ENCODE peak calls at places on chromosomes 1 and 21, in seven cellular contexts. One of them, this sample, is unnamed.

GRCh38 chr1:174218983-174219382 is 59.7 kb downstream of the RABGAP1L start:
- DNase-seq in PC-3: no peak
- DNase-seq in GM23338: no peak
- DNase-seq in HCT116: no peak
- DNase-seq in hepatocyte: no peak
- DNase-seq in MM.1S: no peak
- DNase-seq in neural progenitor cell: no peak
- DNase-seq in this sample: no peak

GRCh38 chr1:26418865-26419349 is 8.3 kb downstream of the LIN28A start:
- DNase-seq in PC-3: no peak
- DNase-seq in GM23338: peak
- DNase-seq in HCT116: no peak
- DNase-seq in hepatocyte: peak
- DNase-seq in MM.1S: no peak
- DNase-seq in neural progenitor cell: peak
- DNase-seq in this sample: no peak

GRCh38 chr1:34470406-34470805 is 284.4 kb upstream of the GJB5 start:
- DNase-seq in PC-3: no peak
- DNase-seq in GM23338: no peak
- DNase-seq in HCT116: no peak
- DNase-seq in hepatocyte: no peak
- DNase-seq in MM.1S: no peak
- DNase-seq in neural progenitor cell: no peak
- DNase-seq in this sample: no peak

GRCh38 chr1:236465959-236466303 is 57.9 kb upstream of the LGALS8 start:
- DNase-seq in PC-3: no peak
- DNase-seq in GM23338: no peak
- DNase-seq in HCT116: no peak
- DNase-seq in hepatocyte: no peak
- DNase-seq in MM.1S: peak
- DNase-seq in neural progenitor cell: no peak
- DNase-seq in this sample: no peak

GRCh38 chr21:41894922-41895557 is 15.9 kb upstream of the PRDM15 start:
- DNase-seq in PC-3: peak
- DNase-seq in GM23338: no peak
- DNase-seq in HCT116: no peak
- DNase-seq in hepatocyte: peak
- DNase-seq in MM.1S: no peak
- DNase-seq in neural progenitor cell: no peak
- DNase-seq in this sample: no peak

GRCh38 chr1:207997486-207998268 is 86.8 kb upstream of the CD34 start:
- DNase-seq in PC-3: peak
- DNase-seq in GM23338: peak
- DNase-seq in HCT116: peak
- DNase-seq in hepatocyte: peak
- DNase-seq in MM.1S: peak
- DNase-seq in neural progenitor cell: peak
- DNase-seq in this sample: peak

GRCh38 chr1:198890531-198890930 is 251.7 kb downstream of the PTPRC start:
- DNase-seq in PC-3: peak
- DNase-seq in GM23338: no peak
- DNase-seq in HCT116: no peak
- DNase-seq in hepatocyte: no peak
- DNase-seq in MM.1S: no peak
- DNase-seq in neural progenitor cell: no peak
- DNase-seq in this sample: no peak

GRCh38 chr1:222596696-222597095 is 7.0 kb upstream of the TAF1A start:
- DNase-seq in PC-3: no peak
- DNase-seq in GM23338: no peak
- DNase-seq in HCT116: no peak
- DNase-seq in hepatocyte: no peak
- DNase-seq in MM.1S: no peak
- DNase-seq in neural progenitor cell: no peak
- DNase-seq in this sample: no peak

GRCh38 chr21:31236528-31236927 is 107.5 kb downstream of the TIAM1 start:
- DNase-seq in PC-3: peak
- DNase-seq in GM23338: no peak
- DNase-seq in HCT116: no peak
- DNase-seq in hepatocyte: no peak
- DNase-seq in MM.1S: no peak
- DNase-seq in neural progenitor cell: no peak
- DNase-seq in this sample: peak

GRCh38 chr1:43539726-43540434 is 9.2 kb downstream of the PTPRF start:
- DNase-seq in PC-3: no peak
- DNase-seq in GM23338: no peak
- DNase-seq in HCT116: no peak
- DNase-seq in hepatocyte: no peak
- DNase-seq in MM.1S: no peak
- DNase-seq in neural progenitor cell: no peak
- DNase-seq in this sample: no peak

GRCh38 chr1:177944673-177945014 is 25.2 kb downstream of the SEC16B start:
- DNase-seq in PC-3: no peak
- DNase-seq in GM23338: no peak
- DNase-seq in HCT116: no peak
- DNase-seq in hepatocyte: no peak
- DNase-seq in MM.1S: no peak
- DNase-seq in neural progenitor cell: no peak
- DNase-seq in this sample: no peak

GRCh38 chr1:45304311-45305081 is 22.2 kb upstream of the HPDL start:
- DNase-seq in PC-3: peak
- DNase-seq in GM23338: no peak
- DNase-seq in HCT116: no peak
- DNase-seq in hepatocyte: peak
- DNase-seq in MM.1S: no peak
- DNase-seq in neural progenitor cell: peak
- DNase-seq in this sample: peak

GRCh38 chr1:246066553-246066952 is 440.5 kb downstream of the SMYD3 start:
- DNase-seq in PC-3: no peak
- DNase-seq in GM23338: peak
- DNase-seq in HCT116: no peak
- DNase-seq in hepatocyte: no peak
- DNase-seq in MM.1S: no peak
- DNase-seq in neural progenitor cell: peak
- DNase-seq in this sample: no peak

GRCh38 chr1:67647036-67647798 is 37.8 kb upstream of the GADD45A start:
- DNase-seq in PC-3: peak
- DNase-seq in GM23338: no peak
- DNase-seq in HCT116: no peak
- DNase-seq in hepatocyte: peak
- DNase-seq in MM.1S: no peak
- DNase-seq in neural progenitor cell: no peak
- DNase-seq in this sample: peak

GRCh38 chr1:12603224-12603623 is 14.8 kb downstream of the DHRS3 start:
- DNase-seq in PC-3: no peak
- DNase-seq in GM23338: no peak
- DNase-seq in HCT116: no peak
- DNase-seq in hepatocyte: no peak
- DNase-seq in MM.1S: no peak
- DNase-seq in neural progenitor cell: no peak
- DNase-seq in this sample: no peak

GRCh38 chr1:61300899-61301298 is 218.5 kb downstream of the NFIA start:
- DNase-seq in PC-3: no peak
- DNase-seq in GM23338: peak
- DNase-seq in HCT116: no peak
- DNase-seq in hepatocyte: no peak
- DNase-seq in MM.1S: no peak
- DNase-seq in neural progenitor cell: no peak
- DNase-seq in this sample: no peak

GRCh38 chr1:177873238-177873637 is 96.6 kb downstream of the SEC16B start:
- DNase-seq in PC-3: peak
- DNase-seq in GM23338: no peak
- DNase-seq in HCT116: no peak
- DNase-seq in hepatocyte: peak
- DNase-seq in MM.1S: no peak
- DNase-seq in neural progenitor cell: no peak
- DNase-seq in this sample: peak

GRCh38 chr1:53390261-53390660 is 62.4 kb upstream of the LRP8 start:
- DNase-seq in PC-3: no peak
- DNase-seq in GM23338: no peak
- DNase-seq in HCT116: no peak
- DNase-seq in hepatocyte: no peak
- DNase-seq in MM.1S: no peak
- DNase-seq in neural progenitor cell: no peak
- DNase-seq in this sample: no peak

GRCh38 chr1:44524655-44525530 is 119.8 kb downstream of the RNF220 start:
- DNase-seq in PC-3: no peak
- DNase-seq in GM23338: peak
- DNase-seq in HCT116: no peak
- DNase-seq in hepatocyte: no peak
- DNase-seq in MM.1S: no peak
- DNase-seq in neural progenitor cell: peak
- DNase-seq in this sample: no peak

DNA sequence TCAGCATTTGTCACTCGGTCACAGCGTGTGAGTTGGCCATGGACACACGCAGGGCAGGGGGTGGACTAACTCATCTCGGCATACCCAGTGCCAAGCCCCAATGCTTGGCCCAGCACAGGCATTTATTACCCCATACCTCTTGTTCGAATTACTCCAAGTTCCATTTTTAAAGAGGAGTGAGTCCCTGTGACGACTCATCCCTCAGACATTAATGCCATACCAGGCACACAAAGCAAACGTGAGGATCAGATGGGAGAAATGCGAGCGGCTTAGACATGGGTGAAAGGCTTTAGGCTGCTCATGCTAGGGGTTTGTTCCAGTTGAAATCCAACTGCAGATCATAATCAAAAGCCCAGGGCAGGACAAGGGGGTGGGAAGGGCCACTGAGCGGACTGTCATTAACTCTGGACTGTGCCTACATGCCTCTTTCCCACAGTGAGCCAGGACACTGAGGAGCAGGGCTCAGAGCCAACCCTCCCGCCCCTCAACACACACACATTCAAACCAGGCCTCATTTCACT is 118.5 kb upstream of the NGF start:
- DNase-seq in PC-3: peak
- DNase-seq in GM23338: no peak
- DNase-seq in HCT116: no peak
- DNase-seq in hepatocyte: no peak
- DNase-seq in MM.1S: no peak
- DNase-seq in neural progenitor cell: no peak
- DNase-seq in this sample: peak
- TF ChIP-seq EZH2phosphoT487 in PC-3: no peak
- TF ChIP-seq EZH2phosphoT487 in GM23338: no peak
- TF ChIP-seq EZH2phosphoT487 in HCT116: no peak
- TF ChIP-seq EZH2phosphoT487 in hepatocyte: no peak
- TF ChIP-seq EZH2phosphoT487 in MM.1S: no peak
- TF ChIP-seq EZH2phosphoT487 in neural progenitor cell: no peak
- TF ChIP-seq EZH2phosphoT487 in this sample: no peak

DNA sequence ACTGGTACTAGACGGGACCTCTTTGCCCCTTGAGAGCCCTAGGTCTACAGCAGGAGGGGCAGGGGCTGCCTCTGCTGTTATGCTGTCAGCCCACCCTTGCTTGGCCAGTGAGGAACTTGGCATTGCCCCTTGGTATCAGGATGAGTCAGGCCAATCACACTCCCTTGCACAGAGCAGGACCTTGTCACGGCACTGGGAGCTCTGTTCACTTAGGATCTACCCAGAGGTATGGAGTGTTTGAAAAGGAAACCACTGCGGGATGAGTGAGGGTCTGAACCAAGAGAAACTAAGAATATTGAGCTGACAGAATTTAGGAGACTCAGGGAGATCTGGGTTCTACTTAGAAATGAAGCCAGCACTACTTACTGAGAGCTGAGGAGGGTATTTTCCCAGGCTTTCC is 1.8 kb downstream of the FABP3 start:
- DNase-seq in PC-3: no peak
- DNase-seq in GM23338: no peak
- DNase-seq in HCT116: no peak
- DNase-seq in hepatocyte: no peak
- DNase-seq in MM.1S: no peak
- DNase-seq in neural progenitor cell: no peak
- DNase-seq in this sample: no peak
- H3K4me3 ChIP-seq in PC-3: no peak
- H3K4me3 ChIP-seq in GM23338: no peak
- H3K4me3 ChIP-seq in HCT116: no peak
- H3K4me3 ChIP-seq in hepatocyte: no peak
- H3K4me3 ChIP-seq in MM.1S: no peak
- H3K4me3 ChIP-seq in neural progenitor cell: no peak
- H3K4me3 ChIP-seq in this sample: no peak

DNA sequence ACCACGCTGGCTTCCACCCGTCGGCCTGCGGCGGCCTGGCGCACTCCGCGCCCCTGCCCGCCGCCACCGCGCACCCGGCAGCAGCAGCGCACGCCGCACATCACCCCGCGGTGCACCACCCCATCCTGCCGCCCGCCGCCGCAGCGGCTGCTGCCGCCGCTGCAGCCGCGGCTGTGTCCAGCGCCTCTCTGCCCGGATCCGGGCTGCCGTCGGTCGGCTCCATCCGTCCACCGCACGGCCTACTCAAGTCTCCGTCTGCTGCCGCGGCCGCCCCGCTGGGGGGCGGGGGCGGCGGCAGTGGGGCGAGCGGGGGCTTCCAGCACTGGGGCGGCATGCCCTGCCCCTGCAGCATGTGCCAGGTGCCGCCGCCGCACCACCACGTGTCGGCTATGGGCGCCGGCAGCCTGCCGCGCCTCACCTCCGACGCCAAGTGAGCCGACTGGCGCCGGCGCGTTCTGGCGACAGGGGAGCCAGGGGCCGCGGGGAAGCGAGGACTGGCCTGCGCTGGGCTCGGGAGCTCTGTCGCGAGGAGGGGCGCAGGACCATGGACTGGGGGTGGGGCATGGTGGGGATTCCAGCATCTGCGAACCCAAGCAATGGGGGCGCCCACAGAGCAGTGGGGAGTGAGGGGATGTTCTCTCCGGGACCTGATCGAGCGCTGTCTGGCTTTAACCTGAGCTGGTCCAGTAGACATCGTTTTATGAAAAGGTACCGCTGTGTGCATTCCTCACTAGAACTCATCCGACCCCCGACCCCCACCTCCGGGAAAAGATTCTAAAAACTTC is 1.9 kb downstream of the OLIG2 start:
- DNase-seq in PC-3: no peak
- DNase-seq in GM23338: peak
- DNase-seq in HCT116: no peak
- DNase-seq in hepatocyte: no peak
- DNase-seq in MM.1S: no peak
- DNase-seq in neural progenitor cell: peak
- DNase-seq in this sample: no peak
- TF ChIP-seq EZH2 in PC-3: no peak
- TF ChIP-seq EZH2 in GM23338: peak
- TF ChIP-seq EZH2 in HCT116: no peak
- TF ChIP-seq EZH2 in hepatocyte: no peak
- TF ChIP-seq EZH2 in MM.1S: no peak
- TF ChIP-seq EZH2 in neural progenitor cell: peak
- TF ChIP-seq EZH2 in this sample: no peak

DNA sequence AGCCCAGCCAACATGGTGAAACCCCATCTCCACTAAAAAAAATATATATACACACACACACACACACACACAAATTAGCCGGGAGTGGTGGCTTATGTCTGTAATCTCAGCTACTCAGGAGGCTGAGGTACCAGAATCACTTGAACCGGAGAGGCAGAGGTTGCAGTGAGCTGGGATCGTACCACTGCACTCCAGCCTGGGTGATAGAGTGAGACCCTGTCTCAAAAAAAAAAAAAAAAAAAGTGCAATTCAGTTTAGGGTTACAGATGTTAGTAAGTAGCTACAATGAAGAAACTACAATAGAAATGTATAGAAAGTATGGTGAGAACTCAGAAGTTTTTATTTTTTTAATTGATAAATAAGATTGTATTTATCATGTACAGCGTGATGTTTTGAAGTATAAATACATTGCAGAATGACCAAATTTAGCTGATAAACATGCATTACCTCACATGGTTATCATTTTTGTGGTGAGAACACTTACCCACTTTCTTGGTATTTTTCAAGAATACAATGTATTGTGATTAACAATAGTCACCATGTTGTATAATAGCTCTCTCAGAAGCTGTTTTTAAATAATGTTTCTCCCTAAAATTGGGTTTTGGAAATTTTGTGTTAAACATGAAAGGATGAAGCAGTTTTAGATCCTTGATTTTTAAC is 17.9 kb downstream of the KDM1A start:
- DNase-seq in PC-3: no peak
- DNase-seq in GM23338: no peak
- DNase-seq in HCT116: no peak
- DNase-seq in hepatocyte: no peak
- DNase-seq in MM.1S: no peak
- DNase-seq in neural progenitor cell: no peak
- DNase-seq in this sample: peak
- TF ChIP-seq EZH2phosphoT487 in PC-3: no peak
- TF ChIP-seq EZH2phosphoT487 in GM23338: no peak
- TF ChIP-seq EZH2phosphoT487 in HCT116: no peak
- TF ChIP-seq EZH2phosphoT487 in hepatocyte: no peak
- TF ChIP-seq EZH2phosphoT487 in MM.1S: no peak
- TF ChIP-seq EZH2phosphoT487 in neural progenitor cell: no peak
- TF ChIP-seq EZH2phosphoT487 in this sample: no peak

This sample was measured in GM23248.